ENCODE peak calls at places on chromosome 22, in four cellular contexts. One of them, this sample, is unnamed.

GRCh38 chr22:43001271-43002197 is 13.4 kb downstream of the PACSIN2 start:
- DNase-seq in heart right ventricle: no peak
- DNase-seq in fibroblast of mammary gland: peak
- DNase-seq in AG10803: peak
- DNase-seq in this sample: peak

GRCh38 chr22:25847451-25847850 is 105.5 kb downstream of the MYO18B start:
- DNase-seq in fibroblast of mammary gland: no peak
- DNase-seq in heart right ventricle: no peak
- DNase-seq in AG10803: no peak
- DNase-seq in this sample: no peak

GRCh38 chr22:32531228-32531627 is 56.6 kb downstream of the FBXO7 start:
- DNase-seq in heart right ventricle: peak
- DNase-seq in AG10803: peak
- DNase-seq in fibroblast of mammary gland: peak
- DNase-seq in this sample: no peak

GRCh38 chr22:31089101-31090100 is 8.3 kb downstream of the SMTN start:
- DNase-seq in fibroblast of mammary gland: peak
- DNase-seq in heart right ventricle: peak
- DNase-seq in AG10803: no peak
- DNase-seq in this sample: peak

GRCh38 chr22:27835446-27835845 is 33.9 kb upstream of the MN1 start:
- DNase-seq in heart right ventricle: no peak
- DNase-seq in AG10803: peak
- DNase-seq in fibroblast of mammary gland: no peak
- DNase-seq in this sample: no peak

GRCh38 chr22:43262990-43263644 is 76.2 kb upstream of the TTLL12 start:
- DNase-seq in AG10803: no peak
- DNase-seq in heart right ventricle: peak
- DNase-seq in fibroblast of mammary gland: no peak
- DNase-seq in this sample: peak

GRCh38 chr22:45296628-45297297 is 12.0 kb downstream of the UPK3A start:
- DNase-seq in fibroblast of mammary gland: no peak
- DNase-seq in AG10803: no peak
- DNase-seq in heart right ventricle: no peak
- DNase-seq in this sample: no peak

GRCh38 chr22:44664149-44664548 is 37.9 kb upstream of the PRR5 start:
- DNase-seq in heart right ventricle: peak
- DNase-seq in fibroblast of mammary gland: no peak
- DNase-seq in AG10803: peak
- DNase-seq in this sample: peak

GRCh38 chr22:44133901-44134511 is 46.7 kb upstream of the PARVG start:
- DNase-seq in AG10803: no peak
- DNase-seq in fibroblast of mammary gland: no peak
- DNase-seq in heart right ventricle: no peak
- DNase-seq in this sample: peak

GRCh38 chr22:40194656-40195055 is 16.9 kb downstream of the TNRC6B start:
- DNase-seq in fibroblast of mammary gland: no peak
- DNase-seq in AG10803: no peak
- DNase-seq in heart right ventricle: no peak
- DNase-seq in this sample: no peak

GRCh38 chr22:28014141-28015055 is 95.3 kb upstream of the PITPNB start:
- DNase-seq in fibroblast of mammary gland: no peak
- DNase-seq in AG10803: no peak
- DNase-seq in heart right ventricle: no peak
- DNase-seq in this sample: no peak

GRCh38 chr22:20779014-20779812 is 5.3 kb downstream of the SERPIND1 start:
- DNase-seq in fibroblast of mammary gland: no peak
- DNase-seq in heart right ventricle: no peak
- DNase-seq in AG10803: no peak
- DNase-seq in this sample: no peak

DNA sequence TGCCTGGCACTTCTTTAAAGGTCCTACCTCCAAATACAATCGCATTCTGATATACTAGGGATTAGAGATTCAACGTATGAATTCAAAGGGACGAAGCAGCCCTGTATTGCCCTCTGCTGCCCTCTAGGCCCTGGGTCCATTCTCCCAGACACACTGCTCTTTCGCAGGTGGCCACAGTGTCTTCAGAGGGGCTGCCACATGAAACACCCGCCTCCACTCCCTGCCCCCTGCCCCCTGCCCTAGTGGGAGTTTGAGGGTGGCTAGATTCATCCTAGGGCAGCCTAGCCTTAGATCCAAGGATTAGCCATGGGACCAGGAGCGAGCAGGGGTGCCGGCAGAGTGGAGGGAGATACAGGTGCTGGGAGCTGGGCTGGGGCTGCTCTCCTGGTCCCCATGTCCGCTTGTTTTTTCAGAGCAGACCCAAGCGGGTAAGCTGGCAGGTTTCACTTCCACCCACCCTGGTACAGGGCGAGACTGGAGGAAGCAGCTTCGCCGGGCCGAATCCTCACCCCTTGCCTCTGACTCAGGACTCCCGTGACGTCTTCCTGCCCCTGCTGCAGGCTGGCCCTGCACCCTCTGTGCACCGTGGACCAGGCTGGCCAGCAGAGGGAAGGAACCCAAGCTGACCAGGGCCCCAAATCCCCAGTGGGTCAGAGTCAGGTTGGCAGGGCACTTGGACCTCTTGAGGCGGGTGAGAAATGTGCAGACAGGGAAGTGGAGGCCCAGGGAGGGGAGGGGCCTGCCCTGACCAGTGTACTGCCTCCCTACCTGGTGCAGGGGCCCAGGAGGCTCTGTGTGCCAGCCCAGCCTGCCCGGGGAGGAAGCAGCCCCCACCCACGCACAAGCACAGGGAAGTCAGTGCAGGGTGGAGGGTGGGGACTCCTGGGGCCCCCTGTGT is 28.4 kb upstream of the HMOX1 start:
- DNase-seq in AG10803: peak
- DNase-seq in heart right ventricle: peak
- DNase-seq in fibroblast of mammary gland: peak
- DNase-seq in this sample: no peak
- TF ChIP-seq CTCF in AG10803: peak
- TF ChIP-seq CTCF in heart right ventricle: peak
- TF ChIP-seq CTCF in fibroblast of mammary gland: peak
- TF ChIP-seq CTCF in this sample: no peak

DNA sequence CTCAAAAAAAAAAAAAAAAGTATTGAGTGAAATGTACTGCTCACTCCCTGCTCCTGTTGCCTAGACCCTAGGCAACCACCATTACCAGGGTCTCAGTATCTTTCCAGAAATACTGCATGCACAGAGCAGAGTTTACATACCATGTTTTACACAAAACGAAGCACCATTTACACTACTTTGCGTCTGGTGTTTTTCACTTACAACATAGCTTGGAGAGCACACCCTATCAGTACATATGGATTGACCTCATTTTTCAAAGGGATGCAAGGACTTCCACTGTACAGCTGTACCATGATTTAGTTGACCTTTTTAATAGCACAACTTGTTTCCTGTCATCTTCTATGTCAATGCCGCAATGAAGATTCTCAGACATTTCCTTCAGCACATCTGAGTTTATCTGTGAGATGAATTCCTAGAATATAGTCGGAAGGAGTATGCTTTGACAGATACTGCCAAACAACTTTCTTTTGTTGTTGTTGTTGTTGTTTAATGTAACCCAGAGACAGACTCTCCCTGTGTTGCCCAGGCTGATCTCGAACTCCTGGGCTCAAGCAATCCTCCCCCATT is 6.2 kb downstream of the MYH9 start:
- DNase-seq in heart right ventricle: no peak
- DNase-seq in fibroblast of mammary gland: no peak
- DNase-seq in AG10803: no peak
- DNase-seq in this sample: no peak
- H3K4me3 ChIP-seq in heart right ventricle: no peak
- H3K4me3 ChIP-seq in fibroblast of mammary gland: no peak
- H3K4me3 ChIP-seq in AG10803: no peak
- H3K4me3 ChIP-seq in this sample: no peak

DNA sequence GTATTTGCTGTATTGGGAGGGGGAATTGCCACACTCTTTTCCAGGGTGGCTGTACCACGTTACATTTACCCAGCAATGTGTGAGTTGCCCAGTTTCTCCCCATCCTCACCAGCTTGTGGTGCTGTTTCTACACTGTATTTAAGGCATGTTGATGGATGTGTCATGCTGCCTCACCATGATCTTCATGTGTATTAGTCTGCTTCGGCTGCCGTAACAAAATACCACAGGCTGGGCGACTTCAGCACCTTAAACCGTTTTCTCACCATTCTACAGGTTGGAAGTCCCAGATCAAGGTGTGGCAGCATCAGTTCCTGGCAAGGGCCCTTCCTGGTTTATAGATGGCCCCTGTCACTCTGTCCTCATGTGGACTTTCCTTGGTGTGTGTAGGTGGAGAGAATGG is 169.7 kb downstream of the IGLL1 start:
- DNase-seq in heart right ventricle: no peak
- DNase-seq in AG10803: no peak
- DNase-seq in fibroblast of mammary gland: no peak
- DNase-seq in this sample: no peak
- TF ChIP-seq CTCF in heart right ventricle: no peak
- TF ChIP-seq CTCF in AG10803: no peak
- TF ChIP-seq CTCF in fibroblast of mammary gland: no peak
- TF ChIP-seq CTCF in this sample: no peak

DNA sequence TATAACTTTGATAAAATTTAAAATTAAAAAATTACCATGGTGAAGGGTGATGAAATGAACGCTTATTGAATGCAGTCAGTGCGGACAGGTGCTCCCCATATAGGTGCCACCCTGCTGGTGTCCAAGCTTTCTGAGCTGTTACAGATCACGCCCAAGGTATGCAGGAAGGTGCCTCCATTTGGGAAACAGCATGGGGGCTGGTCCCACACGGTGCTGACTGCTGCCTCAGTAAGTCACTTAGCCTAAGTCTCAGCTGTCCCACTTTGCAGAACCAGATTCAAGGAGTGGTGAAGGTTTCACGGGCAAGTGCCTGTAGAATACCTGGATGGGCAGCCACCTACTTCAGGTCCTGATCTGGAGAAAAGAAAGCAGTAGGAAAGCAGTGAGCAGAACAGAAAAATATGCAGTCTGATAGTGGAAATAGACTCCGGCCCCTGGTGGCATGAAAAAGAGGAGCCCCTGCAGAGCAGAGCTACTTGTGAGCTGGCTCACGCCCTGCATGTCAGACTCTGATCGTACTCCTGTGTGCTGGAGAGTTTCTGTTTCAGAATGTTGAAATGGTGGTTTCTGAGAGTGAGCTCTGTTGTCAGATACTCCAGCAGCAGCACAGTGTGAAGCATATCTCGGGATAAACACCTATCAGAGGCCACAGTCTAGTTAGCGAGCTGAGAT is 33.2 kb downstream of the ADORA2A start:
- DNase-seq in fibroblast of mammary gland: no peak
- DNase-seq in heart right ventricle: no peak
- DNase-seq in AG10803: no peak
- DNase-seq in this sample: no peak
- H3K4me3 ChIP-seq in fibroblast of mammary gland: no peak
- H3K4me3 ChIP-seq in heart right ventricle: no peak
- H3K4me3 ChIP-seq in AG10803: no peak
- H3K4me3 ChIP-seq in this sample: no peak

GRCh38 chr22:46845281-46846153 is 83.1 kb downstream of the TBC1D22A start:
- DNase-seq in fibroblast of mammary gland: peak
- DNase-seq in AG10803: peak
- DNase-seq in heart right ventricle: no peak
- DNase-seq in this sample: peak
- TF ChIP-seq CTCF in fibroblast of mammary gland: peak
- TF ChIP-seq CTCF in AG10803: peak
- TF ChIP-seq CTCF in heart right ventricle: peak
- TF ChIP-seq CTCF in this sample: peak

GRCh38 chr22:17647452-17647851 is 8.9 kb downstream of the BCL2L13 start:
- DNase-seq in AG10803: no peak
- DNase-seq in fibroblast of mammary gland: no peak
- DNase-seq in heart right ventricle: no peak
- DNase-seq in this sample: no peak

GRCh38 chr22:17647996-17648395 is 9.4 kb downstream of the BCL2L13 start:
- DNase-seq in fibroblast of mammary gland: peak
- DNase-seq in heart right ventricle: no peak
- DNase-seq in AG10803: no peak
- DNase-seq in this sample: no peak

GRCh38 chr22:17648564-17648963 is 10.0 kb downstream of the BCL2L13 start:
- DNase-seq in fibroblast of mammary gland: no peak
- DNase-seq in AG10803: no peak
- DNase-seq in heart right ventricle: no peak
- DNase-seq in this sample: no peak
- H3K4me3 ChIP-seq in fibroblast of mammary gland: no peak
- H3K4me3 ChIP-seq in AG10803: no peak
- H3K4me3 ChIP-seq in heart right ventricle: no peak
- H3K4me3 ChIP-seq in this sample: no peak

GRCh38 chr22:41874090-41874489 is 40.8 kb downstream of the SHISA8 start:
- DNase-seq in heart right ventricle: no peak
- DNase-seq in fibroblast of mammary gland: no peak
- DNase-seq in AG10803: no peak
- DNase-seq in this sample: no peak
- TF ChIP-seq CTCF in heart right ventricle: no peak
- TF ChIP-seq CTCF in fibroblast of mammary gland: no peak
- TF ChIP-seq CTCF in AG10803: no peak
- TF ChIP-seq CTCF in this sample: no peak

GRCh38 chr22:37678372-37678771 is 2.9 kb downstream of the LGALS1 start:
- DNase-seq in fibroblast of mammary gland: no peak
- DNase-seq in AG10803: no peak
- DNase-seq in heart right ventricle: no peak
- DNase-seq in this sample: no peak

GRCh38 chr22:37676691-37677627 is 1.5 kb downstream of the LGALS1 start:
- DNase-seq in AG10803: peak
- DNase-seq in heart right ventricle: peak
- DNase-seq in fibroblast of mammary gland: peak
- DNase-seq in this sample: peak

GRCh38 chr22:37674951-37675929 is at the start of gene LGALS1:
- DNase-seq in heart right ventricle: peak
- DNase-seq in fibroblast of mammary gland: peak
- DNase-seq in AG10803: peak
- DNase-seq in this sample: peak

GRCh38 chr22:37674248-37674647 is 1.2 kb upstream of the LGALS1 start:
- DNase-seq in AG10803: no peak
- DNase-seq in heart right ventricle: no peak
- DNase-seq in fibroblast of mammary gland: no peak
- DNase-seq in this sample: no peak

DNA sequence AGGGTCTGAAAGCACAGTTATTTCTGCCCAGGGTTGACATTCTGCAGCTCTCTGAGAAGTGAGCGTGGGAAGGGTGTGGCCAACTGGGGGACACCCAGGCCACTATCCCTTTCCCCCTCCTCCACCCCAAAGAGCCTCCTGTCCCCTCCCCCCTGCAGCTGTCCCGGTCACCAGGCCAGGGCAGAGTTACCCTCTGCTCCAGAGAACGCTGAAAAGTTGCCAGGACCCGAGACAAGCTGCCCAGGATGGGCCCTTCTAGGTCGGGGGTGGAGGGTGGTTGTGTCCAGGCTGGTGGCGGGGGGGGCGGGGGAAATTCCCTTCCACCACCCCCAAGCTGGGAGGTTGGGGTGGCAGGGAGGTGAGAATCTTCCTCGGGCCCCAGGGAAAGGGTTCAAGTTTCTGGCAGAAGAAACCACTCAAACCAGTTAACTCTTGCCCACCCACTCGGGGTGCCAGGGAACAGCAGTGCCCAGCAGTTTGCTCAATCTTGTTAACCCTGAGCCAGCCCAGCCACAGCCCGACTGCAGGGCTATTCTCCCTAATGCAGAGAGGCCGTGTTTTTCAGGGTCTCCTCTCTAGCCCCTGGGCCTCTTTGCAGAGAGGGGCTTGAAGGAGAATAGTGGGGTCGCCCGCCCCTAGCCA is 615 bp downstream of the LGALS1 start:
- DNase-seq in heart right ventricle: peak
- DNase-seq in fibroblast of mammary gland: peak
- DNase-seq in AG10803: peak
- DNase-seq in this sample: peak
- H3K4me3 ChIP-seq in heart right ventricle: peak
- H3K4me3 ChIP-seq in fibroblast of mammary gland: peak
- H3K4me3 ChIP-seq in AG10803: peak
- H3K4me3 ChIP-seq in this sample: peak